ENCODE peak calls at places on chromosomes 1 and 21, in five cellular contexts. M is HepG2, E is A549, A is K562, B is GM12878. C is an unnamed sample.
A peak's percentile ranks its signal among the peaks of the same experiment; 100 is the strongest.

GRCh38 chr1:208161005-208161404 is 83.2 kb downstream of the PLXNA2 start:
- DNase-seq in M (no peak), E (no peak), A (no peak), B (no peak), C (peak; percentile 60)

GRCh38 chr1:39133340-39133684 is 71.2 kb upstream of the MACF1 start:
- DNase-seq in M (no peak), E (no peak), A (no peak), B (no peak), C (no peak)

GRCh38 chr21:42010507-42011493 is 640 bp upstream of the ZBTB21 start:
- DNase-seq in M (peak; percentile 20), E (peak; percentile 7), A (peak; percentile 57), B (no peak), C (peak; percentile 55)

GRCh38 chr1:245153081-245153644 is 1.6 kb upstream of the KIF26B start:
- DNase-seq in M (peak; percentile 43), E (peak; percentile 68), A (peak; percentile 87), B (no peak), C (peak; percentile 93)

GRCh38 chr1:231951399-231951798 is 324.8 kb downstream of the DISC1 start:
- DNase-seq in M (no peak), E (no peak), A (no peak), B (no peak), C (no peak)

GRCh38 chr1:219324629-219325367 is 151.1 kb downstream of the LYPLAL1 start:
- DNase-seq in M (no peak), E (peak; percentile 13), A (no peak), B (no peak), C (no peak)

GRCh38 chr1:29083318-29084195 is 40.1 kb downstream of the TMEM200B start:
- DNase-seq in M (no peak), E (no peak), A (peak; percentile 39), B (no peak), C (no peak)

GRCh38 chr21:31929548-31929947 is 56.7 kb downstream of the HUNK start:
- DNase-seq in M (peak; percentile 95), E (no peak), A (no peak), B (no peak), C (no peak)

GRCh38 chr1:207799989-207800648 is 48.3 kb downstream of the CD46 start:
- DNase-seq in M (no peak), E (no peak), A (no peak), B (no peak), C (peak; percentile 21)

GRCh38 chr1:243496173-243496553 is 240.3 kb downstream of the SDCCAG8 start:
- DNase-seq in M (no peak), E (no peak), A (no peak), B (no peak), C (no peak)

GRCh38 chr1:103025858-103026409 is 82.4 kb downstream of the COL11A1 start:
- DNase-seq in M (no peak), E (no peak), A (no peak), B (no peak), C (peak; percentile 32)

GRCh38 chr1:154747841-154748766 is 122.0 kb downstream of the KCNN3 start:
- DNase-seq in M (no peak), E (no peak), A (no peak), B (peak; percentile 66), C (no peak)
- TF ChIP-seq JUNB in M (no peak), E (no peak), A (no peak), B (no peak), C (no peak)

GRCh38 chr1:17318262-17318661 is 10.3 kb downstream of the PADI4 start:
- DNase-seq in M (no peak), E (no peak), A (no peak), B (no peak), C (no peak)
- H3K4me1 ChIP-seq in M (no peaks in the 10 kb centered on the region), E (no peaks in the 10 kb centered on the region), A (no peaks in the 10 kb centered on the region), B (no peaks in the 10 kb centered on the region), C (peaks cover 18% of the 10 kb centered on the region)

GRCh38 chr1:1352784-1353388 is 3.7 kb upstream of the DVL1 start:
- DNase-seq in M (no peak), E (no peak), A (no peak), B (no peak), C (no peak)

GRCh38 chr1:1354271-1355247 is 3.8 kb downstream of the MXRA8 start:
- DNase-seq in M (no peak), E (no peak), A (no peak), B (no peak), C (no peak)

GRCh38 chr1:1355376-1355775 is 3.0 kb downstream of the MXRA8 start:
- DNase-seq in M (no peak), E (no peak), A (no peak), B (no peak), C (no peak)

GRCh38 chr1:1351511-1352427 is 2.6 kb upstream of the DVL1 start:
- DNase-seq in M (no peak), E (no peak), A (peak; percentile 41), B (no peak), C (peak; percentile 40)

DNA sequence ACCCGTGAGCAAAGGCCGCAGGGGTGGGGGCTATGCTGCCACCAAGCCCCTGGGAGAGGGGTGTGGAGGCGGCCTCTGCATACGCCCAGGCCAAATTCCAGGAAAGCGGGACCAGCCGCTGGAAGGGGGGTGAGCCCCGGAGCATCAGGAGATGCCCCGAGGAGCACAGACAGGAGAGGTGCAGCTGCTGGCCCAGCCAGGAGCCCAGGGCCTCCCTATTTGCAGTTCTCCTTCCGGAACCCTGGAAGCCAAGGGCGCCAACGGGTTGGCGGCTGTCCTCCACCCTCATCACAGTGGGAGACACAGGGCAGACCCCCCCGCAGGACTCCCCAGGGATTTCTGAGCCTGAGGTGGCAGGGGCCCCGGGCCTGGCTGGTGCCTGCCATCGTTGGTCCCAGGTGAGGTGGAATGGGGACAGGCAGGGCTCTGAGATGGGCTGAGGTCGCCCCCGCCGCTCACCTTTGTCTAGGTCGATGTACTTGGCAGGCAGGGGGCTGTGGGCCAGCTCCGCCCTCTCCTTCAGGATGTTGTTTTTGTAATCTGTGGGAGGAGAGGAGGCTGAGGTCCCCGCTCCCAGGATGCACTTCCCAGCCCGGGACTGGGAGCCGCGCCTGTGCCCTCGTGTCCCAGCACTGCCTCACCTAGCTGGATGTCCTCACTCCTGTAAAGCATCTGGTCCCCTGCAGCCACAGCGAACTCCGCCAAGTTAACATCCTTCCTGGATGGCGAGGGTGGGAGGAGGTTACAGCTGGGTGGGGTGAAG is 4.4 kb upstream of the DVL1 start:
- DNase-seq in M (no peak), E (no peak), A (no peak), B (no peak), C (peak; percentile 80)
- TF ChIP-seq JUNB in M (no peak), E (no peak), A (no peak), B (no peak), C (no peak)

GRCh38 chr1:111875640-111876039 is 113.8 kb downstream of the KCND3 start:
- DNase-seq in M (no peak), E (no peak), A (no peak), B (no peak), C (no peak)
- H3K4me1 ChIP-seq in M (peaks cover 10% of the 10 kb centered on the region), E (no peaks in the 10 kb centered on the region), A (no peaks in the 10 kb centered on the region), B (no peaks in the 10 kb centered on the region), C (no peaks in the 10 kb centered on the region)

C was measured in GM23338.